ENCODE peak calls at places on chromosomes 5 and 9, in six cellular contexts. O, A, V, G, Z and E are unnamed samples. For H3K4me1, the result is how much of the 10 kb centered on the place peaks cover.

GRCh38 chr5:58497956-58498942 is 7.0 kb downstream of the GAPT start:
- DNase-seq in O (peak), A (peak), V (peak), G (no peak), Z (peak), E (peak)

GRCh38 chr9:115204827-115205506 is 87.0 kb upstream of the TNC start:
- DNase-seq in O (no peak), A (peak), V (peak), G (no peak), Z (no peak), E (no peak)

GRCh38 chr5:122774861-122775712 is at the start of gene SNX2:
- DNase-seq in O (peak), A (peak), V (peak), G (peak), Z (peak), E (peak)

GRCh38 chr5:28517691-28518090 is 1479.3 kb upstream of the CDH9 start:
- DNase-seq in O (no peak), A (no peak), V (no peak), G (no peak), Z (no peak), E (no peak)

GRCh38 chr9:33350310-33350709 is 52.1 kb downstream of the AQP7 start:
- DNase-seq in O (no peak), A (peak), V (peak), G (no peak), Z (peak), E (no peak)

GRCh38 chr5:178483620-178484019 is 106.6 kb downstream of the COL23A1 start:
- DNase-seq in O (no peak), A (no peak), V (no peak), G (peak), Z (no peak), E (no peak)

GRCh38 chr5:90898330-90899013 is 339.9 kb downstream of the ADGRV1 start:
- DNase-seq in O (no peak), A (no peak), V (no peak), G (no peak), Z (no peak), E (no peak)

GRCh38 chr5:134242146-134242545 is 16.3 kb upstream of the PPP2CA start:
- DNase-seq in O (no peak), A (peak), V (peak), G (no peak), Z (no peak), E (no peak)

GRCh38 chr9:4538621-4539020 is 48.4 kb downstream of the SLC1A1 start:
- DNase-seq in O (no peak), A (no peak), V (no peak), G (no peak), Z (no peak), E (no peak)

GRCh38 chr5:38540348-38540747 is 16.1 kb downstream of the LIFR start:
- DNase-seq in O (no peak), A (no peak), V (no peak), G (no peak), Z (no peak), E (peak)

GRCh38 chr9:83508072-83508471 is 30.1 kb downstream of the FRMD3 start:
- DNase-seq in O (no peak), A (no peak), V (no peak), G (no peak), Z (no peak), E (no peak)

GRCh38 chr5:1824903-1825841 is 24.0 kb downstream of the NDUFS6 start:
- DNase-seq in O (no peak), A (no peak), V (no peak), G (no peak), Z (no peak), E (no peak)

GRCh38 chr5:124161286-124161685 is 585.2 kb downstream of the ZNF608 start:
- DNase-seq in O (no peak), A (no peak), V (no peak), G (no peak), Z (no peak), E (no peak)

GRCh38 chr5:128227984-128228383 is 144.4 kb downstream of the SLC12A2 start:
- DNase-seq in O (no peak), A (no peak), V (peak), G (no peak), Z (no peak), E (no peak)

GRCh38 chr9:90098456-90098855 is 493.6 kb downstream of the GADD45G start:
- DNase-seq in O (no peak), A (no peak), V (no peak), G (no peak), Z (no peak), E (no peak)

GRCh38 chr9:28661853-28662252 is 1088.6 kb upstream of the C9orf72 start:
- DNase-seq in O (no peak), A (no peak), V (no peak), G (no peak), Z (no peak), E (no peak)

GRCh38 chr5:133369161-133369783 is 243.1 kb downstream of the FSTL4 start:
- DNase-seq in O (no peak), A (no peak), V (no peak), G (no peak), Z (peak), E (no peak)

GRCh38 chr5:157855404-157855994 is 3.4 kb downstream of the CLINT1 start:
- DNase-seq in O (peak), A (peak), V (peak), G (peak), Z (peak), E (no peak)

GRCh38 chr5:14440223-14440597 is 141.4 kb upstream of the OTULINL start:
- DNase-seq in O (no peak), A (no peak), V (no peak), G (no peak), Z (no peak), E (no peak)

GRCh38 chr5:149412783-149413476 is 33.8 kb upstream of the IL17B start:
- DNase-seq in O (no peak), A (no peak), V (peak), G (no peak), Z (no peak), E (no peak)

GRCh38 chr5:149410071-149410470 is 31.0 kb upstream of the IL17B start:
- DNase-seq in O (no peak), A (no peak), V (no peak), G (no peak), Z (no peak), E (no peak)

GRCh38 chr5:149409268-149409948 is 30.3 kb upstream of the IL17B start:
- DNase-seq in O (no peak), A (no peak), V (peak), G (no peak), Z (peak), E (no peak)

GRCh38 chr5:149411738-149412519 is 32.8 kb upstream of the IL17B start:
- DNase-seq in O (no peak), A (no peak), V (no peak), G (no peak), Z (no peak), E (no peak)

GRCh38 chr5:149410721-149411432 is 31.8 kb upstream of the IL17B start:
- DNase-seq in O (no peak), A (no peak), V (no peak), G (no peak), Z (peak), E (no peak)
- H3K4me3 ChIP-seq in O (no peak), A (no peak), V (no peak), G (no peak), Z (no peak), E (no peak)

GRCh38 chr9:113372059-113372458 is 4.7 kb downstream of the HDHD3 start:
- DNase-seq in O (no peak), A (no peak), V (no peak), G (no peak), Z (no peak), E (no peak)

GRCh38 chr9:113373255-113373654 is 3.5 kb downstream of the HDHD3 start:
- DNase-seq in O (no peak), A (no peak), V (no peak), G (no peak), Z (no peak), E (no peak)

GRCh38 chr9:113370806-113371325 is 5.9 kb downstream of the HDHD3 start:
- DNase-seq in O (no peak), A (no peak), V (no peak), G (no peak), Z (no peak), E (no peak)

GRCh38 chr9:113375057-113376023 is 1.4 kb downstream of the HDHD3 start:
- DNase-seq in O (no peak), A (peak), V (peak), G (no peak), Z (no peak), E (no peak)

DNA sequence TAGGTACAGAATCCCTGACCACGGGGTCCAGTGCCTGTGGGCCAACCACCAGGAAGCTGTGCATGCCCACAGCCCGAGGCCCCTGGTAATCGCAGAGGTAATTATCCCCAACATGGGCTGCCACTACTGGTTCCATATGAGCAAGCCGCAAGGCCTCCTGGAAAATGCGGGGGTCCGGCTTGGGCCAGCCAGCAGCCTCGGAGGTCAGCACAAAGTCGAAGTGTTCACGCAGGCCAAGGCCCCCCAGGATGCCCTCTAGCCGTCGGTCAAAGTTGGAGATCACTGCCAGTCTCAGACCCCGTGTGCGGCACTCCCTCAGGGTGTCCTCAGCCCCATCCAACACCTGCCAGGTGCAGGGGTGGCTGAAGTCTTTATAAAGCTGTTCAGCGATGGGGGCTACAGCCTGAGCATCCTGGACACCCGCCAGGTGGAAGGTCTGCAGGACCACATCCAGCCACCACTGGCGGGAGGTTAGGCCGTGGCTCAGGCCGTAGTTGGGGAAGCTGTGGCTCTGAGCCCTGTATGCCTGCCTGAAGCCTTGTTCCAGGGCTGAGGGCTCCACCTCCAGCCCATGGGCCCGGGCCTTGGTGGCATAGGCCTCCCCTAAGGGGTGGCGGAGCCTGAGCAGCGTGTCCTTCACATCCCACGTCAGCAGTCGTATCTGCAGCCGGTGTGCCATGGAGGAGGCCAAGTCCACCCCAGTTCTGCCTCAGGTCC is 3.0 kb downstream of the HDHD3 start:
- DNase-seq in O (no peak), A (no peak), V (no peak), G (no peak), Z (no peak), E (no peak)
- H3K4me1 ChIP-seq in O (under half), A (under half), V (under half), G (under half), Z (under half), E (under half)

DNA sequence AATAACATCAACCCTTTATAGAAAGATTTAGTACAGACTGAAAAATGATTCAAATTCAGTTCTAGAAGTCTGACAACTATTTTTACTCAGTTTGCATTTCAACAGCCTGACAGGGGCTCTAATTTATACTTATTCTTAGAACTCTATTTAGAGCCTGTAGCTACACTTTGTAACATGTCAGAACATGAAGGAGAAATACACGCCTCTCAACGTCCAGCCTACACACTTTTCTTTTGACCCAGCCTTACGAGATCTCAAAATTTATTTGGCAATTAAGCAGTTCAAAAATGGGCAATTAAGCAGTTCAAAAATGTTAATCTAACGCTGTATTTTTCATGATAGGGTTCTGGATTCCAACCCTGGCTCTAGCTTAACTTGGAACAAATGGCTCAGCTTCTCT is 66.3 kb downstream of the PRRT1B start:
- DNase-seq in O (no peak), A (no peak), V (no peak), G (no peak), Z (no peak), E (no peak)
- H3K4me3 ChIP-seq in O (no peak), A (no peak), V (no peak), G (no peak), Z (no peak), E (no peak)

DNA sequence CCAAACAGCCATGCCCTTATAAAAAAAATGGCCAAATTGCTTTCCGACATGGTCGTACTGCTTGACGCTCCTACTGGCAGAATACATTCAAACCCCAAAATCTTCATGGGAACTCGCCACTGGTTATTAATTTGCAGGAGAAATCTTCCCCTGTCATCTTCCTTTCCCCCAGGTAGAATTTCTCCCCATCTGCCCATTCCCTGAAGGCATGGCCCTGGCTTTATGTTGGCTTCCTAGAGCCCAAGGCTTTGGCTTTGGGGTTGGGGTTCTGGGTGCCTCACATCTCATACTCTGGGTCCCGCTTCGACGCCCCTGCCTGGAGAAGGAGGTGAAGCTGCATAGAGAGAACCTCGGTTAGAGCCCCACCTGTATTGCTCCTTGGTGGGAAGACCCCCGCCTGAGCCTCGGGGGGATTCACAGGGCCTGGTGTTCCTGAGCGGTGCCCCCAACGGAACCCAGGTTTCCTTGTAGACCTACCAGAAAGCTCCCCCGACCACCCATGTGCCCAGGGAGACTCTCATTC is 8.6 kb upstream of the FIBCD1 start:
- DNase-seq in O (no peak), A (no peak), V (no peak), G (no peak), Z (no peak), E (no peak)
- H3K4me1 ChIP-seq in O (under half), A (under half), V (under half), G (under half), Z (under half), E (under half)

DNA sequence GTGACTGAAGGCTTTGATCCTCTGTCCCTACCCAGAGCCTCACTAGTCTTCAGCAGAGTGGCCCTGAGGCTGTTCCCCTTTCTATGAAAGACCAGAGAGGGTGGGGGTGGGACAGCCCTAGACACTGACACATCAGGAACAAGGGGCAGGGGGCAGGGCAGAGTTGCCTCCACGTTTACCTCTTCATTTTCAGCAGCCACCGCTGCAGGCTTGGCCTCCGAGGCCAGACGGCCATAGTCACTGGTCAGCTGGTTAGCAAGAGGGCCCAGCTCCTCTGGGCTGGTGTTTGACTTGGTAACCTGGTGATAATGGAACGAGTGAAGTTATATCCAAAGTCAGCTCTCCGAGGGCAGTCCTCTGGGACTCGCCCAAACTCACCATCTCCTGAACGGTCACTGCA is 15.6 kb upstream of the TPM2 start:
- DNase-seq in O (no peak), A (no peak), V (no peak), G (no peak), Z (no peak), E (no peak)
- H3K4me3 ChIP-seq in O (no peak), A (no peak), V (no peak), G (no peak), Z (no peak), E (no peak)

DNA sequence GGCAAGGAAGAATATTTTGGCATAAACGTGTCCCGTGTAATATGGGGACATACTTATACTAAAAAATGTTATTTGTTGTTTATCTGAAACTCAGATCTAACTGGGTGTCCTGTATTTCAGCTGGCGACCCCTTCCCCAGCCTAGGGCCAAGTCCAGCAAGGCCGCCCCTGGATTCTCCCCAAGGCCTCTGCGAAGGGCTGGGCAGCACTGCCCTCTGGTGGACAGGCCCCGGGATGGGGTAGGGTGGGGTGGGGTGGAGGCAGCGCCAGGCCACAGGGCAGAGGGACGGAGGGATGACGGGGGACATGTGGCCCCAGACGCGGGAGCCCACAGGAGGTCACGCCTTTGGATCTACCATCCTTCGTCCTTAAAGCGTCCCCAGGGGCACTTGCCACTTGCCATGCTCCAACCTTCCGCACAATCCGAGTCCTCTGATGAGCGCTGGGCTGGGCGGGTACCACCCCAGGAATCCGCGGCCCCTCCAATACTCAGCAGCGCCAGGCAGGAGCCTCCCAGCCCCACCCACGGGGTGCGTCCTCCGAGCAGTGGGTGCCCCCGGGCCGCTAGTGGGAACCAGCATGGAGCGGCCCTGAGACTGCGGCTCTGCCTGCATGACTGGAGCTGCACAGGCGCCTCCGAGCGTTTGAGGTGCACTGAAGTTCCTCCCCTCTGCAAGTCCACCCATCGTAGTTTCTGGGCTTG is 7.1 kb upstream of the AGPAT2 start:
- DNase-seq in O (no peak), A (peak), V (peak), G (no peak), Z (peak), E (peak)
- H3K4me1 ChIP-seq in O (under half), A (under half), V (under half), G (under half), Z (under half), E (half or more)

DNA sequence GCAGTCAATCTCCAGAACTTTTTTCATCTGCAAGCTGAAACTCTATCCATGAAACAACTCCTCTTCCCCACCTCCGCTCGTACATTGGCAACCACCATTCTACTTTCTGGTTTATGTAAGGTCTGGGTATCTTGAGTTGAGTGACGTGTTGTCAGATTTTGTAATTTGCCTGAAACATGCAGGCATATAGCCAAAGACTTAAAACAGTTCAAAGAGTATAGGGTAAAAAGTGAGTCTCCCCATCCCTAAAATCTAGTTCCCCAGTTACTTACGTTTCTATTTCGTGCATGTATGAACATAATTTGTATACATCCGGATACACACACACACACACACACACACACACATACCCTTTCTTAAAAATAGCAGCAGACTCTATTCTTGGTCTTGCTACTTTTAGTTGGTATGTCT is 868 bp downstream of the HSDL2 start:
- DNase-seq in O (no peak), A (peak), V (peak), G (peak), Z (peak), E (no peak)
- H3K4me3 ChIP-seq in O (no peak), A (peak), V (peak), G (peak), Z (no peak), E (peak)

DNA sequence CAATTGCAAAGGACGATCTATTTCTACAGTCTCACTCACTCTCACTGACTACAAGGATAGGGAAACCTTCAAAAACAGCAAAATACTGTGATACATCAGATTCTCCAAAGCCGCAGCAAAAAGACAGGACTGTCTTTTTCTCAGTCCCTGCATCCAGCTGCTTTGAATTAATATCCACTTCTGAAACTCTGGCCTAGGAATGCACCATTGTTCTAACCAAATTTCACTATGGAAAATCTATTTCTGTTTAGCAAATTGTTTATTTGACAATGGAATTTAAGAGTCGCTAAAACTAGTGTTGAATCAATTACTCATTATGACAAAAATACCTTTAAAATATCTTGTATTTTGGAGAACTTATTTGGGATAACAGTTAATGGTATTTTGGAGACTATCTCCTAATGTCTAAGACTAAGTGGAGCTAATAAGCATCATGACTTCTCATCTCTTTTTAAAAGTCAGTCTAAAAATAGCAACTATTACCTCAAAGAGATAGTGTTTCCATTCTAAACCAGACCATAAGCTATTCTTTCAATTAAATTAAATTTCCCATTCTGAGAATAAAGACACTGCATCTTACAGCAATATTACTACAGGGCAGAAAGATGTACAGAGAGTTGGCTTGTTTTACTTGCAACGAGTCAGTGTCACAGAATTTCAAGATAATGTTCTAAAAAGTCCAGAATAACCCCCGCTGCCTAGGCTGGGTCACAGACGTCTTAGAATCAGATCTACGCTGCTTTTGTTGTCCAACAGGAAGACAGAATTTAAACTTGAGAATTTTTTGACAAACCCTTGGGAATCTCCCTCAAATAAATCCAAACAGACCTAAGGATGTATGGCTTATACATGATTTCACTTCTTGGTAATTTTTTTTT is 98.7 kb downstream of the USP20 start:
- DNase-seq in O (no peak), A (no peak), V (peak), G (no peak), Z (no peak), E (no peak)
- H3K4me1 ChIP-seq in O (under half), A (under half), V (under half), G (under half), Z (under half), E (under half)

GRCh38 chr5:175306381-175306780 is 137.6 kb downstream of the DRD1 start:
- DNase-seq in O (no peak), A (no peak), V (no peak), G (no peak), Z (no peak), E (no peak)
- H3K4me3 ChIP-seq in O (no peak), A (no peak), V (no peak), G (no peak), Z (no peak), E (no peak)